ENCODE peak calls at places on chromosomes 12 and 14, in five cellular contexts. N is K562, L is H1, X is HepG2, S is GM12878. T is an unnamed sample.

GRCh38 chr12:83114042-83114441 is 427.3 kb downstream of the TMTC2 start:
- DNase-seq in L (no peak), N (no peak), X (no peak), S (no peak), T (no peak)

GRCh38 chr12:24596768-24597388 is 352.0 kb downstream of the BCAT1 start:
- DNase-seq in N (peak; percentile 39), S (no peak), L (no peak), X (peak; percentile 24), T (peak; percentile 59)

GRCh38 chr12:30870491-30871265 is 55.9 kb upstream of the TSPAN11 start:
- DNase-seq in X (no peak), L (no peak), S (no peak), N (no peak), T (no peak)

GRCh38 chr12:38776657-38777056 is 128.7 kb downstream of the CPNE8 start:
- DNase-seq in S (no peak), N (no peak), X (no peak), L (no peak), T (no peak)

GRCh38 chr12:43058616-43059015 is 469.1 kb upstream of the PRICKLE1 start:
- DNase-seq in S (no peak), N (no peak), X (no peak), L (no peak), T (no peak)

GRCh38 chr14:21408152-21408551 is 24.3 kb upstream of the SUPT16H start:
- DNase-seq in S (no peak), L (no peak), N (no peak), X (no peak), T (no peak)

GRCh38 chr12:20097561-20097960 is 270.8 kb upstream of the PDE3A start:
- DNase-seq in N (no peak), X (no peak), S (peak; percentile 28), L (no peak), T (no peak)

GRCh38 chr14:98952595-98953325 is 319.2 kb downstream of the BCL11B start:
- DNase-seq in N (peak; percentile 1), L (no peak), X (no peak), S (no peak), T (no peak)

GRCh38 chr12:52832960-52833905 is 878 bp downstream of the KRT79 start:
- DNase-seq in S (no peak), L (no peak), N (no peak), X (no peak), T (no peak)

GRCh38 chr12:125152463-125152862 is 87.2 kb downstream of the AACS start:
- DNase-seq in L (no peak), S (no peak), N (no peak), X (no peak), T (no peak)
- H3K4me2 ChIP-seq in L (no peak overlapping the region), S (no peak overlapping the region), N (no peak overlapping the region), X (no peak overlapping the region), T (no peak overlapping the region)

GRCh38 chr12:132493482-132494178 is 3.7 kb downstream of the FBRSL1 start:
- DNase-seq in X (peak; percentile 80), L (no peak), N (peak; percentile 71), S (no peak), T (no peak)
- H4K20me1 ChIP-seq in X (peaks cover 77% of the 10 kb centered on the region), L (peaks cover 68% of the 10 kb centered on the region), N (peaks cover 75% of the 10 kb centered on the region), S (no peaks in the 10 kb centered on the region), T (peaks cover 80% of the 10 kb centered on the region)

GRCh38 chr12:51678086-51678724 is 87.2 kb downstream of the SCN8A start:
- DNase-seq in N (peak; percentile 65), L (no peak), S (no peak), X (peak; percentile 50), T (peak; percentile 62)

GRCh38 chr12:51687142-51687935 is 96.3 kb downstream of the SCN8A start:
- DNase-seq in X (no peak), L (no peak), N (no peak), S (no peak), T (no peak)

GRCh38 chr12:51686727-51687126 is 95.7 kb downstream of the SCN8A start:
- DNase-seq in N (no peak), S (no peak), L (no peak), X (no peak), T (no peak)

GRCh38 chr12:51683763-51684357 is 92.8 kb downstream of the SCN8A start:
- DNase-seq in X (no peak), L (no peak), S (no peak), N (no peak), T (no peak)
- TF ChIP-seq GABPA in X (no peak), L (no peak), S (no peak), N (no peak), T (no peak)

GRCh38 chr12:116604151-116604550 is 45.0 kb downstream of the MAP1LC3B2 start:
- DNase-seq in X (no peak), N (no peak), L (no peak), S (no peak), T (no peak)
- H3K4me2 ChIP-seq in X (no peak overlapping the region), N (no peak overlapping the region), L (no peak overlapping the region), S (no peak overlapping the region), T (no peak overlapping the region)

DNA sequence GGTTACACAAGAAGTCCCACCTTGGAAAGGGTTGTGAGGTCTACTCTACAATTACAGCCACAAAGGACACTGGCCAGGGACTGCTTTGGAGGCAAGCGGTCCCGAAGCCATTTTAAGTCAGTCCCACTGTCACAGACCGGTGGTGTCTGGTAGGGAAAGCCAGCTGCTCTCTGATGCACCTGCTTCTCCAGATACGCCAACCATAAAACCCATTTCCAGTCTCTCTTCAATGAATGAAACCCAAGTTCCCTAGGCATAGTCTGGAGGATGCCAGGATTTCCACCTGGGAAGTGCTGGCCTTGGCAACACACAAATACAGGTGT is 32.6 kb downstream of the SYNE3 start:
- DNase-seq in X (no peak), S (no peak), N (no peak), L (no peak), T (no peak)
- H4K20me1 ChIP-seq in X (peaks cover 4% of the 10 kb centered on the region), S (no peaks in the 10 kb centered on the region), N (peaks cover 6% of the 10 kb centered on the region), L (no peaks in the 10 kb centered on the region), T (no peaks in the 10 kb centered on the region)

GRCh38 chr14:105337433-105337832 is 22.9 kb downstream of the PACS2 start:
- DNase-seq in S (no peak), N (no peak), X (no peak), L (no peak), T (no peak)

GRCh38 chr14:105335735-105336476 is 21.4 kb downstream of the PACS2 start:
- DNase-seq in S (no peak), X (no peak), N (no peak), L (no peak), T (no peak)

GRCh38 chr14:105338392-105338791 is 23.8 kb downstream of the PACS2 start:
- DNase-seq in X (no peak), L (no peak), N (no peak), S (no peak), T (no peak)

GRCh38 chr14:105336477-105337287 is 22.1 kb downstream of the PACS2 start:
- DNase-seq in N (no peak), S (no peak), L (no peak), X (no peak), T (no peak)

GRCh38 chr14:105337966-105338365 is 23.4 kb downstream of the PACS2 start:
- DNase-seq in L (no peak), N (no peak), X (no peak), S (no peak), T (no peak)
- TF ChIP-seq GABPA in L (no peak), N (no peak), X (no peak), S (no peak), T (no peak)

T was measured in SK-N-SH.